ENCODE peak calls at places on chromosomes 16 and 17, in six cellular contexts. R is MM.1S, I is astrocyte, D is GM23248, T is PC-9, E is hepatocyte. U is an unnamed sample.
A peak's percentile ranks its signal among the peaks of the same experiment; 100 is the strongest.

GRCh38 chr16:11964761-11965539 is at the start of gene TNFRSF17:
- DNase-seq in R (peak; percentile 93), I (no peak), D (peak; percentile 38), T (no peak), E (no peak), U (no peak)

GRCh38 chr16:4696905-4697866 is 3.8 kb downstream of the NUDT16L1 start:
- DNase-seq in R (no peak), I (no peak), D (no peak), T (no peak), E (peak; percentile 21), U (no peak)

GRCh38 chr16:12245923-12246290 is 269.4 kb downstream of the SNX29 start:
- DNase-seq in R (no peak), I (no peak), D (no peak), T (no peak), E (no peak), U (no peak)

GRCh38 chr17:14205992-14206461 is 30.6 kb downstream of the CDRT15 start:
- DNase-seq in R (no peak), I (no peak), D (no peak), T (peak; percentile 95), E (no peak), U (peak; percentile 91)

GRCh38 chr17:60167095-60167741 is 17.4 kb downstream of the CA4 start:
- DNase-seq in R (no peak), I (no peak), D (no peak), T (no peak), E (no peak), U (no peak)

GRCh38 chr17:4607773-4608187 is 23.5 kb downstream of the SMTNL2 start:
- DNase-seq in R (no peak), I (peak; percentile 58), D (peak; percentile 60), T (no peak), E (peak; percentile 83), U (no peak)

GRCh38 chr16:56658476-56658875 is 717 bp downstream of the MT1F start:
- DNase-seq in R (no peak), I (no peak), D (no peak), T (no peak), E (no peak), U (no peak)

GRCh38 chr17:67531291-67531690 is 154.2 kb downstream of the PITPNC1 start:
- DNase-seq in R (peak; percentile 88), I (no peak), D (no peak), T (no peak), E (no peak), U (no peak)

GRCh38 chr16:60107467-60107866 is 1373.4 kb upstream of the GOT2 start:
- DNase-seq in R (no peak), I (peak; percentile 83), D (no peak), T (no peak), E (no peak), U (peak; percentile 4)

GRCh38 chr17:57455063-57455914 is 199.0 kb downstream of the MSI2 start:
- DNase-seq in R (no peak), I (peak; percentile 94), D (no peak), T (no peak), E (no peak), U (no peak)

GRCh38 chr17:15952048-15952532 is 7.2 kb downstream of the ADORA2B start:
- DNase-seq in R (no peak), I (no peak), D (no peak), T (no peak), E (no peak), U (no peak)

GRCh38 chr16:85570213-85570734 is 42.8 kb upstream of the GSE1 start:
- DNase-seq in R (peak; percentile 72), I (no peak), D (no peak), T (peak; percentile 61), E (no peak), U (peak; percentile 45)

GRCh38 chr17:50045154-50045553 is 10.8 kb upstream of the ITGA3 start:
- DNase-seq in R (no peak), I (no peak), D (no peak), T (no peak), E (no peak), U (peak; percentile 47)

GRCh38 chr16:4301968-4302367 is 13.9 kb upstream of the GLIS2 start:
- DNase-seq in R (no peak), I (no peak), D (no peak), T (no peak), E (no peak), U (no peak)

GRCh38 chr17:7225711-7226331 is 6.1 kb downstream of the ACADVL start:
- DNase-seq in R (no peak), I (no peak), D (no peak), T (no peak), E (no peak), U (no peak)

GRCh38 chr17:3986270-3986938 is 22.2 kb upstream of the ATP2A3 start:
- DNase-seq in R (peak; percentile 21), I (no peak), D (no peak), T (no peak), E (no peak), U (peak; percentile 14)

GRCh38 chr16:84144859-84145639 is at the start of the genes DNAAF1 and HSDL1:
- DNase-seq in R (peak; percentile 81), I (peak; percentile 29), D (peak; percentile 95), T (peak; percentile 95), E (peak; percentile 97), U (peak; percentile 81)

GRCh38 chr16:72179592-72179991 is 7.6 kb upstream of the PMFBP1 start:
- DNase-seq in R (no peak), I (no peak), D (no peak), T (no peak), E (peak; percentile 11), U (no peak)

GRCh38 chr17:64217249-64217652 is 45.8 kb downstream of the TEX2 start:
- DNase-seq in R (no peak), I (no peak), D (no peak), T (no peak), E (no peak), U (no peak)

GRCh38 chr17:73199751-73200317 is 7.0 kb downstream of the COG1 start:
- DNase-seq in R (no peak), I (no peak), D (no peak), T (no peak), E (no peak), U (no peak)

GRCh38 chr16:49036126-49036525 is 245.5 kb downstream of the CBLN1 start:
- DNase-seq in R (no peak), I (no peak), D (no peak), T (no peak), E (no peak), U (no peak)

GRCh38 chr16:20610192-20610891 is 34.2 kb upstream of the ACSM2B start:
- DNase-seq in R (no peak), I (no peak), D (no peak), T (no peak), E (peak; percentile 19), U (no peak)

GRCh38 chr16:1621851-1622250 is 9.7 kb downstream of the CRAMP1 start:
- DNase-seq in R (peak; percentile 71), I (no peak), D (no peak), T (no peak), E (no peak), U (no peak)

GRCh38 chr16:49019826-49020401 is 261.7 kb downstream of the CBLN1 start:
- DNase-seq in R (no peak), I (peak; percentile 24), D (no peak), T (no peak), E (no peak), U (no peak)

GRCh38 chr17:36697907-36698526 is 96.6 kb downstream of the MRM1 start:
- DNase-seq in R (no peak), I (no peak), D (no peak), T (no peak), E (peak; percentile 44), U (no peak)

DNA sequence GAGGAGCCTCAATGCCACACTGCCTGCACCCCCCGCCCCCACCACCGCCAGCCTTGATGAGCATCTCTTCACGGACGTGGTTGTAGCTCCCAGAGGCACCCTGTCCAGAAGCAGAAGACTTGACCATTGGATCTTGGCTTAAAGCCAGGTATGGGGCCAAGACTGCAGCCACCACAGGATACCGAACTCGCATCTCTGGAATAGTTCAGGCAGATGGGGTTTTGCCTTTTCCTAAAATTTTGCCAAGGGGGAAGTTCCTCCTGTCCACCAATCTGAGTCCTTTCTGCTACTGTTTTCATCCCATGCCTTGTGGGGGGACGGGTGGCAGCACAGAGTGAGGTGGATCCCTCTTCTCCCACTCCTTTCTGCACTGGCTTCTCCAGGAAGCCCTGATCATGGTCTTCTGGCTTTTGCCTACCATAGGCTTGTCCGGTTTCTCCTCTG is 939 bp downstream of the CORO6 start:
- DNase-seq in R (no peak), I (no peak), D (no peak), T (peak; percentile 23), E (no peak), U (no peak)
- TF ChIP-seq EZH2 in R (no peak), I (no peak), D (no peak), T (no peak), E (no peak), U (no peak)

GRCh38 chr16:55367796-55368195 is 43.8 kb downstream of the IRX6 start:
- DNase-seq in R (no peak), I (peak; percentile 56), D (peak; percentile 53), T (no peak), E (no peak), U (peak; percentile 43)
- H3K4me3 ChIP-seq in R (no peak overlapping the region), I (no peak overlapping the region), D (peak overlapping the region; percentile 2), T (no peak overlapping the region), E (no peak overlapping the region), U (no peak overlapping the region)

GRCh38 chr17:31559647-31560501 is 168.4 kb downstream of the RAB11FIP4 start:
- DNase-seq in R (no peak), I (no peak), D (peak; percentile 59), T (peak; percentile 24), E (peak; percentile 58), U (no peak)
- TF ChIP-seq EZH2 in R (no peak), I (no peak), D (no peak), T (no peak), E (peak; percentile 55), U (no peak)

DNA sequence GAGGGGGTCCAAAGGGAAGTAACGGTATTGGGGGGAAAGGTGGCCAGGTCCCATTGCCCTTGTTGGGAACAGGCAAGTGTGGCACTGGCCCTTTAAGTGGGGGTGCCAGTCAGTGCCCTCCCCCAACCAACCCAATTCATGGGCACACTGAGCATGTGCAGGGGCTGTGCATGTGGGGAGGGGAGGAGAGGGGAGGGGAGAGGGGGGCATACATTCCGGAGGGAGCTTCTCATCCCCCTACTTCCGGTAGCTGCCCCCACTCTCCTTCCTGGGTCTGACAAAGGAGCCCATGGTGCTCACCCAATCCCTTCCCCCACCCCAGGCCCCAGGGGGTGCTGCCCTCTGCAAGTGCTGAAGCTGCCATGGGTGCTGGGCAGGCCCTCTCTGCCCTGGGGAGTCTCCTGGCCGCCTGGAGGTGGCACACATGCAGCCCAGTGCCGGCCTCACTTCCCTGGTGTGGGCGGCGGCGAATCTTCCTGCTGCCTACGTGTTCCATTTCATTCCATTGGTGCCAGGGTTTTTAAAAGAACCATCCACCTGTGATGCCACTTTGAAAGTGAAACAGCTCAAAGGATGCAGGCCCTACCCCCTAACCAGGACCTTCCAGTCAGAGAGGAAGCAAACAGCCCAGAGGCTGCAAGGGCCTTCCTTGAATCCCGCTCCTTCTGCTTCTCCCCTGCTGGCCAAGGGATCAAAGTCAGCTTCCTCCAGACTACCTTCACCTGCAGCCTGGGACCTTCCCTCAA is 11.0 kb downstream of the HEXIM2 start:
- DNase-seq in R (peak; percentile 56), I (peak; percentile 66), D (peak; percentile 75), T (peak; percentile 97), E (peak; percentile 64), U (peak; percentile 96)
- H3K4me3 ChIP-seq in R (peak overlapping the region; percentile 45), I (no peak overlapping the region), D (peak overlapping the region; percentile 70), T (peak overlapping the region; percentile 60), E (no peak overlapping the region), U (peak overlapping the region; percentile 49)

GRCh38 chr17:42780816-42781638 is 617 bp downstream of the WNK4 start:
- DNase-seq in R (no peak), I (no peak), D (peak; percentile 60), T (no peak), E (no peak), U (no peak)
- TF ChIP-seq EZH2 in R (no peak), I (no peak), D (no peak), T (no peak), E (no peak), U (no peak)